ENCODE peak calls at places on chromosome 7, in six cellular contexts. M, J, T, B, Y and L are unnamed samples.

GRCh38 chr7:130560972-130561371 is 69.1 kb downstream of the MEST start:
- DNase-seq in M (peak; percentile 40), J (peak; percentile 29), T (no peak), B (peak; percentile 55), Y (no peak), L (peak; percentile 78)

GRCh38 chr7:31046723-31047122 is 5.4 kb upstream of the ADCYAP1R1 start:
- DNase-seq in M (no peak), J (no peak), T (no peak), B (no peak), Y (no peak), L (no peak)

GRCh38 chr7:108455524-108455832 is 758 bp downstream of the NRCAM start:
- DNase-seq in M (no peak), J (no peak), T (no peak), B (no peak), Y (no peak), L (no peak)

GRCh38 chr7:22154130-22154529 is 202.8 kb downstream of the RAPGEF5 start:
- DNase-seq in M (no peak), J (peak; percentile 9), T (no peak), B (peak; percentile 26), Y (no peak), L (no peak)

GRCh38 chr7:149198161-149198816 is 2.9 kb downstream of the ZNF282 start:
- DNase-seq in M (no peak), J (no peak), T (no peak), B (no peak), Y (no peak), L (no peak)

GRCh38 chr7:11541330-11541729 is 290.7 kb downstream of the THSD7A start:
- DNase-seq in M (no peak), J (no peak), T (no peak), B (no peak), Y (no peak), L (no peak)

GRCh38 chr7:7791523-7791922 is 73.1 kb upstream of the RPA3 start:
- DNase-seq in M (no peak), J (peak; percentile 29), T (no peak), B (no peak), Y (no peak), L (no peak)

GRCh38 chr7:148398844-148399365 is 191.7 kb upstream of the C7orf33 start:
- DNase-seq in M (no peak), J (no peak), T (no peak), B (no peak), Y (no peak), L (no peak)

GRCh38 chr7:151987748-151988529 is 31.7 kb downstream of the GALNTL5 start:
- DNase-seq in M (no peak), J (peak; percentile 37), T (no peak), B (no peak), Y (no peak), L (no peak)

GRCh38 chr7:102874166-102874829 is 38.5 kb upstream of the LRRC17 start:
- DNase-seq in M (no peak), J (peak; percentile 63), T (no peak), B (peak; percentile 83), Y (no peak), L (peak; percentile 78)

GRCh38 chr7:17043012-17043877 is 161.5 kb upstream of the AGR3 start:
- DNase-seq in M (no peak), J (peak; percentile 10), T (no peak), B (peak; percentile 22), Y (no peak), L (no peak)